ENCODE peak calls at places on chromosomes 4 and X, in seven cellular contexts. Q, R, Y, L, T, J and A are unnamed samples.

GRCh38 chr4:81690871-81691270 is 219.2 kb upstream of the RASGEF1B start:
- DNase-seq in R (no peak), Y (no peak), T (no peak), J (no peak), L (no peak), Q (no peak), A (no peak)

GRCh38 chrX:134115270-134115669 is 121.7 kb upstream of the CCDC160 start:
- DNase-seq in Y (no peak), J (no peak), L (no peak), Q (no peak), R (no peak), T (no peak), A (no peak)

GRCh38 chr4:108433832-108434231 is 186.5 kb upstream of the RPL34 start:
- DNase-seq in J (peak), L (no peak), Y (no peak), R (peak), Q (peak), T (no peak), A (no peak)

GRCh38 chr4:6746721-6747689 is 31.0 kb downstream of the BLOC1S4 start:
- DNase-seq in Q (no peak), L (no peak), Y (no peak), J (peak), R (no peak), T (peak), A (peak)

GRCh38 chr4:45437381-45437780 is 686.5 kb downstream of the GABRG1 start:
- DNase-seq in Q (no peak), T (no peak), J (no peak), R (no peak), Y (no peak), L (no peak), A (no peak)

GRCh38 chr4:119627267-119628190 is 1.1 kb downstream of the PDE5A start:
- DNase-seq in Q (peak), L (no peak), J (peak), R (peak), Y (peak), T (peak), A (peak)

GRCh38 chrX:154091678-154092077 is 5.8 kb downstream of the MECP2 start:
- DNase-seq in T (no peak), Y (no peak), Q (no peak), L (no peak), J (no peak), R (no peak), A (no peak)

GRCh38 chr4:20062054-20062453 is 189.7 kb upstream of the SLIT2 start:
- DNase-seq in L (no peak), T (no peak), J (no peak), Q (no peak), R (no peak), Y (no peak), A (no peak)

GRCh38 chr4:184748251-184748652 is 14.4 kb upstream of the CENPU start:
- DNase-seq in R (no peak), T (no peak), Q (no peak), Y (no peak), J (no peak), L (no peak), A (no peak)

GRCh38 chrX:144738246-144738645 is 509.1 kb upstream of the SPANXN1 start:
- DNase-seq in T (no peak), Y (no peak), J (no peak), R (no peak), Q (no peak), L (no peak), A (no peak)

GRCh38 chr4:3348621-3349020 is 55.8 kb downstream of the RGS12 start:
- DNase-seq in L (no peak), R (no peak), Q (no peak), T (no peak), Y (no peak), J (no peak), A (no peak)

GRCh38 chr4:15007201-15007600 is 4.9 kb downstream of the CPEB2 start:
- DNase-seq in Q (no peak), Y (no peak), J (no peak), L (no peak), R (no peak), T (no peak), A (no peak)

GRCh38 chrX:82692991-82693390 is 815.1 kb upstream of the POU3F4 start:
- DNase-seq in Y (no peak), R (no peak), Q (no peak), L (no peak), J (no peak), T (no peak), A (no peak)

GRCh38 chr4:57443308-57444243 is 333.4 kb upstream of the IGFBP7 start:
- DNase-seq in L (no peak), R (no peak), Y (no peak), J (no peak), Q (no peak), T (no peak), A (no peak)

GRCh38 chr4:186790630-186791029 is 67.0 kb upstream of the FAT1 start:
- DNase-seq in L (no peak), Y (no peak), J (peak), Q (no peak), T (peak), R (no peak), A (peak)

GRCh38 chrX:74506310-74507115 is 85.2 kb downstream of the SLC16A2 start:
- DNase-seq in Q (no peak), R (no peak), J (no peak), T (no peak), Y (no peak), L (no peak), A (no peak)

GRCh38 chr4:54097152-54097551 is 2.8 kb upstream of the GSX2 start:
- DNase-seq in L (no peak), T (no peak), R (no peak), J (no peak), Y (no peak), Q (no peak), A (no peak)

GRCh38 chr4:187209921-187210613 is 486.4 kb upstream of the FAT1 start:
- DNase-seq in J (peak), Q (peak), T (no peak), L (no peak), R (peak), Y (no peak), A (no peak)

GRCh38 chrX:10577863-10578262 is 42.5 kb downstream of the MID1 start:
- DNase-seq in L (no peak), J (no peak), T (no peak), Y (no peak), Q (no peak), R (no peak), A (no peak)

GRCh38 chrX:10326578-10326977 is 169.8 kb downstream of the CLCN4 start:
- DNase-seq in L (no peak), Q (peak), J (no peak), Y (no peak), R (no peak), T (no peak), A (peak)

GRCh38 chrX:137033774-137034507 is at the start of gene GPR101:
- DNase-seq in Q (no peak), L (no peak), J (no peak), R (no peak), T (no peak), Y (no peak), A (no peak)

GRCh38 chr4:82643994-82644730 is 82.4 kb upstream of the TMEM150C start:
- DNase-seq in L (no peak), R (peak), T (peak), Y (no peak), J (peak), Q (peak), A (peak)

GRCh38 chrX:13131511-13132137 is 87.2 kb upstream of the FAM9C start:
- DNase-seq in Q (no peak), R (no peak), T (no peak), L (no peak), J (no peak), Y (no peak), A (no peak)

GRCh38 chrX:23434356-23434884 is 99.8 kb downstream of the PTCHD1 start:
- DNase-seq in Y (no peak), T (no peak), Q (peak), J (peak), L (no peak), R (peak), A (no peak)

GRCh38 chr4:8044699-8045098 is 105.0 kb upstream of the AFAP1 start:
- DNase-seq in J (no peak), Q (no peak), L (no peak), T (no peak), R (no peak), Y (no peak), A (no peak)

GRCh38 chr4:13701937-13702446 is 74.5 kb upstream of the BOD1L1 start:
- DNase-seq in R (peak), Y (no peak), Q (peak), L (no peak), J (peak), T (peak), A (peak)